ENCODE peak calls at places on chromosomes 11 and 22, in seven cellular contexts. U is suprapubic skin, I is psoas muscle, W is spleen, J is stomach, E is AG04450, L is fibroblast of mammary gland. X is an unnamed sample.

GRCh38 chr11:92781151-92781550 is 188.3 kb upstream of the MTNR1B start:
- DNase-seq in U (no peak), I (no peak), W (no peak), J (no peak), E (no peak), L (no peak), X (no peak)

GRCh38 chr22:37804886-37805857 is 2.6 kb upstream of the GCAT start:
- DNase-seq in U (peak; percentile 96), I (peak; percentile 96), W (peak; percentile 92), J (peak; percentile 92), E (no peak), L (peak; percentile 78), X (no peak)

GRCh38 chr11:18016789-18017188 is 3.9 kb upstream of the SERGEF start:
- DNase-seq in U (no peak), I (no peak), W (no peak), J (no peak), E (no peak), L (no peak), X (no peak)

GRCh38 chr11:32940865-32941264 is 48.3 kb downstream of the QSER1 start:
- DNase-seq in U (no peak), I (no peak), W (no peak), J (no peak), E (no peak), L (no peak), X (no peak)

GRCh38 chr22:46064966-46065666 is 85.2 kb upstream of the PPARA start:
- DNase-seq in U (peak; percentile 24), I (peak; percentile 40), W (no peak), J (peak; percentile 23), E (no peak), L (peak; percentile 63), X (no peak)

GRCh38 chr22:30873086-30873650 is 95.4 kb downstream of the MORC2 start:
- DNase-seq in U (peak; percentile 57), I (no peak), W (peak; percentile 64), J (no peak), E (no peak), L (no peak), X (no peak)

GRCh38 chr11:66294626-66295620 is 3.2 kb downstream of the TMEM151A start:
- DNase-seq in U (no peak), I (no peak), W (no peak), J (no peak), E (no peak), L (no peak), X (no peak)

GRCh38 chr22:23801238-23801821 is 14.6 kb downstream of the SMARCB1 start:
- DNase-seq in U (no peak), I (no peak), W (no peak), J (no peak), E (no peak), L (no peak), X (no peak)

GRCh38 chr11:54979375-54979774 is 272.7 kb downstream of the OR4A5 start:
- DNase-seq in U (no peak), I (no peak), W (no peak), J (no peak), E (no peak), L (no peak), X (no peak)

GRCh38 chr11:110878513-110878912 is 166.3 kb upstream of the ARHGAP20 start:
- DNase-seq in U (no peak), I (no peak), W (no peak), J (no peak), E (no peak), L (peak; percentile 89), X (no peak)

GRCh38 chr11:75780888-75781287 is 12.3 kb downstream of the DGAT2 start:
- DNase-seq in U (no peak), I (no peak), W (peak; percentile 51), J (no peak), E (no peak), L (no peak), X (no peak)

GRCh38 chr11:130022799-130023198 is 20.2 kb upstream of the PRDM10 start:
- DNase-seq in U (no peak), I (no peak), W (no peak), J (no peak), E (no peak), L (no peak), X (no peak)

GRCh38 chr11:104151404-104152204 is 12.3 kb downstream of the PDGFD start:
- DNase-seq in U (no peak), I (no peak), W (no peak), J (no peak), E (no peak), L (peak; percentile 39), X (no peak)

GRCh38 chr22:44337658-44338004 is 24.9 kb upstream of the SHISAL1 start:
- DNase-seq in U (no peak), I (no peak), W (no peak), J (peak; percentile 32), E (peak; percentile 29), L (peak; percentile 66), X (no peak)

GRCh38 chr11:66670816-66671215 is 6.9 kb downstream of the RBM4B start:
- DNase-seq in U (no peak), I (no peak), W (no peak), J (no peak), E (no peak), L (no peak), X (no peak)

GRCh38 chr11:61589961-61590360 is 9.1 kb upstream of the SYT7 start:
- DNase-seq in U (no peak), I (no peak), W (no peak), J (no peak), E (no peak), L (no peak), X (no peak)

GRCh38 chr11:124961972-124962609 is 8.1 kb downstream of the CCDC15 start:
- DNase-seq in U (no peak), I (no peak), W (no peak), J (no peak), E (peak; percentile 74), L (peak; percentile 84), X (peak; percentile 40)

GRCh38 chr11:68505596-68505995 is 45.0 kb downstream of the PPP6R3 start:
- DNase-seq in U (no peak), I (no peak), W (no peak), J (no peak), E (no peak), L (peak; percentile 14), X (no peak)

GRCh38 chr22:27624042-27624441 is 177.5 kb downstream of the MN1 start:
- DNase-seq in U (no peak), I (no peak), W (no peak), J (no peak), E (no peak), L (no peak), X (no peak)

GRCh38 chr22:27626675-27627443 is 174.7 kb downstream of the MN1 start:
- DNase-seq in U (no peak), I (no peak), W (no peak), J (no peak), E (no peak), L (no peak), X (no peak)

GRCh38 chr22:27627444-27627833 is 174.1 kb downstream of the MN1 start:
- DNase-seq in U (no peak), I (no peak), W (no peak), J (no peak), E (no peak), L (peak; percentile 6), X (no peak)

GRCh38 chr22:27625769-27626674 is 175.5 kb downstream of the MN1 start:
- DNase-seq in U (no peak), I (no peak), W (no peak), J (no peak), E (no peak), L (peak; percentile 31), X (no peak)

GRCh38 chr22:27624705-27625104 is 176.9 kb downstream of the MN1 start:
- DNase-seq in U (no peak), I (no peak), W (no peak), J (no peak), E (no peak), L (no peak), X (no peak)
- TF ChIP-seq CTCF in U (no peak), I (no peak), W (no peak), J (no peak), E (no peak), L (no peak), X (no peak)

GRCh38 chr22:19767427-19768380 is 7.1 kb downstream of the TBX1 start:
- DNase-seq in U (no peak), I (peak; percentile 68), W (peak; percentile 87), J (no peak), E (no peak), L (no peak), X (no peak)
- H3K4me3 ChIP-seq in U (peak overlapping the region; percentile 48), I (no peak overlapping the region), W (peak overlapping the region; percentile 45), J (peak overlapping the region; percentile 46), E (no peak overlapping the region), L (no peak overlapping the region), X (no peak overlapping the region)

DNA sequence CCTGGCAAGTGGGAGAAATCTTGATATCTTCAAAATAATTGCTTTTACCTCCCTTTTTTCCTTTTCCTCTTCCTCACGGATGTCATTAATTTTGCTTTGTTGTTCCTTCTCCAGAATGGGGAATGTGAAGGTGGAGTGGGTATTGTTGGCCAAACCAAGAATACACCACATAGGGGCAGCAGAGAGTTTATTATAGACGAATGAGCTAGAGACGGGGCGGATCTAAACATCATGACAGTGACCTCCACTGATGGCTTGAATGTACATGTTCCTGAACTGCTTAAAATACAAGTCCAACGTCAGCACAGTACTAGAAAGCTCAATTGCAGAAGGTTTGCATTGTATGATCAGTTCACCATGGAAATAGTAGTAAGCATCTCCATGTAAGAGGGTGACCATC is 122.3 kb upstream of the SNX19 start:
- DNase-seq in U (no peak), I (no peak), W (no peak), J (no peak), E (no peak), L (peak; percentile 28), X (no peak)
- TF ChIP-seq CTCF in U (no peak), I (no peak), W (no peak), J (no peak), E (no peak), L (peak; percentile 31), X (peak; percentile 40)

GRCh38 chr11:47258317-47258902 is 614 bp downstream of the NR1H3 start:
- DNase-seq in U (no peak), I (no peak), W (peak; percentile 22), J (no peak), E (no peak), L (no peak), X (no peak)

GRCh38 chr11:47260366-47260765 is 2.6 kb downstream of the NR1H3 start:
- DNase-seq in U (no peak), I (peak; percentile 43), W (peak; percentile 56), J (no peak), E (no peak), L (no peak), X (no peak)

GRCh38 chr11:47259178-47259977 is 1.6 kb downstream of the NR1H3 start:
- DNase-seq in U (no peak), I (peak; percentile 54), W (peak; percentile 75), J (peak; percentile 72), E (no peak), L (peak; percentile 53), X (no peak)

GRCh38 chr11:47264119-47264915 is 5.6 kb upstream of the MADD start:
- DNase-seq in U (no peak), I (no peak), W (peak; percentile 17), J (no peak), E (peak; percentile 34), L (no peak), X (no peak)

DNA sequence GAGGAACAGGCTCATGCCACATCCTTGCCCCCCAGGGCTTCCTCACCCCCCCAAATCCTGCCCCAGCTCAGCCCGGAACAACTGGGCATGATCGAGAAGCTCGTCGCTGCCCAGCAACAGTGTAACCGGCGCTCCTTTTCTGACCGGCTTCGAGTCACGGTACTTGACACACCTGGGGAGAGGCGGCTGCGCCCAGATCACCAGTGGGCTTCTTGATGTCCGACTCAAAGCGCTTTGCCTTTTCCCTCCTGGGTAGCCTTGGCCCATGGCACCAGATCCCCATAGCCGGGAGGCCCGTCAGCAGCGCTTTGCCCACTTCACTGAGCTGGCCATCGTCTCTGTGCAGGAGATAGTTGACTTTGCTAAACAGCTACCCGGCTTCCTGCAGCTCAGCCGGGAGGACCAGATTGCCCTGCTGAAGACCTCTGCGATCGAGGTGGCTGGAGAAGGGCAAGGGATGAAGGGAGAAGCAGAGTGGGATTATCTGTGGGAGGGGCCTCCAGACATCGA is 3.5 kb downstream of the NR1H3 start:
- DNase-seq in U (no peak), I (peak; percentile 40), W (peak; percentile 68), J (no peak), E (no peak), L (no peak), X (no peak)
- H3K4me3 ChIP-seq in U (no peak overlapping the region), I (no peak overlapping the region), W (no peak overlapping the region), J (no peak overlapping the region), E (no peak overlapping the region), L (no peak overlapping the region), X (no peak overlapping the region)